ENCODE peak calls at places on chromosomes 16 and 17, in nine cellular contexts. One of them, this sample, is unnamed. For H3K27me3, the result is how much of the 10 kb centered on the place peaks cover.

GRCh38 chr16:22098538-22099255 is 6.4 kb downstream of the VWA3A start:
- DNase-seq in AG04450: no peak
- DNase-seq in thoracic aorta: no peak
- DNase-seq in HAP-1: peak
- DNase-seq in neuronal stem cell: peak
- DNase-seq in body of pancreas: no peak
- DNase-seq in uterus: no peak
- DNase-seq in GM12878: peak
- DNase-seq in fibroblast of lung: peak
- DNase-seq in this sample: no peak

GRCh38 chr17:35879748-35880654 is at the start of gene CCL5:
- DNase-seq in AG04450: no peak
- DNase-seq in thoracic aorta: no peak
- DNase-seq in HAP-1: no peak
- DNase-seq in neuronal stem cell: no peak
- DNase-seq in body of pancreas: no peak
- DNase-seq in uterus: no peak
- DNase-seq in GM12878: peak
- DNase-seq in fibroblast of lung: no peak
- DNase-seq in this sample: no peak

GRCh38 chr17:43142153-43142552 is 17.0 kb upstream of the BRCA1 start:
- DNase-seq in AG04450: no peak
- DNase-seq in thoracic aorta: no peak
- DNase-seq in HAP-1: no peak
- DNase-seq in neuronal stem cell: no peak
- DNase-seq in body of pancreas: no peak
- DNase-seq in uterus: no peak
- DNase-seq in GM12878: no peak
- DNase-seq in fibroblast of lung: no peak
- DNase-seq in this sample: no peak

GRCh38 chr17:58538801-58539410 is 24.5 kb upstream of the MTMR4 start:
- DNase-seq in AG04450: no peak
- DNase-seq in thoracic aorta: no peak
- DNase-seq in HAP-1: no peak
- DNase-seq in neuronal stem cell: no peak
- DNase-seq in body of pancreas: no peak
- DNase-seq in uterus: no peak
- DNase-seq in GM12878: no peak
- DNase-seq in fibroblast of lung: no peak
- DNase-seq in this sample: no peak

GRCh38 chr17:78202666-78203065 is 11.4 kb upstream of the BIRC5 start:
- DNase-seq in AG04450: no peak
- DNase-seq in thoracic aorta: no peak
- DNase-seq in HAP-1: no peak
- DNase-seq in neuronal stem cell: no peak
- DNase-seq in body of pancreas: no peak
- DNase-seq in uterus: no peak
- DNase-seq in GM12878: no peak
- DNase-seq in fibroblast of lung: no peak
- DNase-seq in this sample: no peak

GRCh38 chr16:70510216-70510615 is 13.1 kb downstream of the COG4 start:
- DNase-seq in AG04450: no peak
- DNase-seq in thoracic aorta: no peak
- DNase-seq in HAP-1: no peak
- DNase-seq in neuronal stem cell: no peak
- DNase-seq in body of pancreas: no peak
- DNase-seq in uterus: no peak
- DNase-seq in GM12878: no peak
- DNase-seq in fibroblast of lung: no peak
- DNase-seq in this sample: no peak

GRCh38 chr17:50311112-50311460 is 34.8 kb upstream of the XYLT2 start:
- DNase-seq in AG04450: no peak
- DNase-seq in thoracic aorta: no peak
- DNase-seq in HAP-1: no peak
- DNase-seq in neuronal stem cell: no peak
- DNase-seq in body of pancreas: no peak
- DNase-seq in uterus: no peak
- DNase-seq in GM12878: peak
- DNase-seq in fibroblast of lung: no peak
- DNase-seq in this sample: no peak

GRCh38 chr17:57422574-57423164 is 166.3 kb downstream of the MSI2 start:
- DNase-seq in AG04450: no peak
- DNase-seq in thoracic aorta: peak
- DNase-seq in HAP-1: no peak
- DNase-seq in neuronal stem cell: no peak
- DNase-seq in body of pancreas: no peak
- DNase-seq in uterus: no peak
- DNase-seq in GM12878: peak
- DNase-seq in fibroblast of lung: peak
- DNase-seq in this sample: no peak

GRCh38 chr17:28368915-28369683 is 1.0 kb downstream of the VTN start:
- DNase-seq in AG04450: no peak
- DNase-seq in thoracic aorta: no peak
- DNase-seq in HAP-1: no peak
- DNase-seq in neuronal stem cell: no peak
- DNase-seq in body of pancreas: no peak
- DNase-seq in uterus: no peak
- DNase-seq in GM12878: no peak
- DNase-seq in fibroblast of lung: no peak
- DNase-seq in this sample: no peak
- H3K27me3 ChIP-seq in AG04450: under half
- H3K27me3 ChIP-seq in thoracic aorta: under half
- H3K27me3 ChIP-seq in HAP-1: under half
- H3K27me3 ChIP-seq in neuronal stem cell: under half
- H3K27me3 ChIP-seq in body of pancreas: under half
- H3K27me3 ChIP-seq in uterus: under half
- H3K27me3 ChIP-seq in GM12878: under half
- H3K27me3 ChIP-seq in fibroblast of lung: under half
- H3K27me3 ChIP-seq in this sample: under half

GRCh38 chr16:58723109-58723508 is 11.0 kb downstream of the GOT2 start:
- DNase-seq in AG04450: no peak
- DNase-seq in thoracic aorta: no peak
- DNase-seq in HAP-1: no peak
- DNase-seq in neuronal stem cell: no peak
- DNase-seq in body of pancreas: no peak
- DNase-seq in uterus: no peak
- DNase-seq in GM12878: no peak
- DNase-seq in fibroblast of lung: no peak
- DNase-seq in this sample: no peak

GRCh38 chr16:58732545-58733247 is 1.4 kb downstream of the GOT2 start:
- DNase-seq in AG04450: no peak
- DNase-seq in thoracic aorta: no peak
- DNase-seq in HAP-1: no peak
- DNase-seq in neuronal stem cell: no peak
- DNase-seq in body of pancreas: no peak
- DNase-seq in uterus: no peak
- DNase-seq in GM12878: no peak
- DNase-seq in fibroblast of lung: peak
- DNase-seq in this sample: peak

GRCh38 chr16:58727796-58728568 is 6.1 kb downstream of the GOT2 start:
- DNase-seq in AG04450: no peak
- DNase-seq in thoracic aorta: no peak
- DNase-seq in HAP-1: no peak
- DNase-seq in neuronal stem cell: no peak
- DNase-seq in body of pancreas: no peak
- DNase-seq in uterus: no peak
- DNase-seq in GM12878: no peak
- DNase-seq in fibroblast of lung: no peak
- DNase-seq in this sample: no peak

GRCh38 chr16:58730724-58731370 is 3.3 kb downstream of the GOT2 start:
- DNase-seq in AG04450: no peak
- DNase-seq in thoracic aorta: no peak
- DNase-seq in HAP-1: no peak
- DNase-seq in neuronal stem cell: no peak
- DNase-seq in body of pancreas: no peak
- DNase-seq in uterus: no peak
- DNase-seq in GM12878: no peak
- DNase-seq in fibroblast of lung: no peak
- DNase-seq in this sample: no peak

DNA sequence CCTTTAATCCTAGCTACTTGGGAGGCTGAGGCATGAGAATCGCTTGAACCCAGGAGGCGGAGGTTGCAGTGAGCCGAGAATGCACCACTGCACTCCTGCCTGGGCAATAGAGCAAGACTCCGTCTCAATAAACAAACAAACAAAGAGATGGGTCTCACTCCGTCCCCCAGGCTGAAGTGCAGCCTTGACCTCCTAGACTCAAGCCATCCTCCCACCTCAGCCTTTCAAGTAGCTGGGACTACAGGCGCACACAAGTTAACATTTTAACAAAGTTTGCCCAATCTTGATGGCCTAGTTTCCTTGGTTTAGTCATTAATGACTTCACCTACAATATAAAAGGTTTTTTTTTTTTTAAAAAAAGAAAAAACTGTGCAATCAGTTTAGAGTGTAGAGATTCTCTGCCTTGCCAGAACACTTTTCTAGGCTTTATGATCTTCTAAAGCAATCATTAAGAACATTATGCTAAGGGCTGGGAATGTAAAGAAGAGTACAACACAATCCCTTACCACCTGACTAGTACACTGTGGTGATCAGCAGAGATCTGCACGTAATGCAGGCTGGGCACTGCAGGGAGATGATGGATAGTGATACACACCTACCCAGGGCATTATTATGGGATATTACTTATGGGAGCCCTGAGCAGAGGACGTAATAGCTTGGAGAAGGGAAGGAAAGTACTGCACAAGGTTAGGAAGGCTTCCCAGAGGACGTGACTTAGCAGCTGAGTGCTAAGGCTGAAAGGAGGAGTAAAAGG is 6.9 kb downstream of the GOT2 start:
- DNase-seq in AG04450: no peak
- DNase-seq in thoracic aorta: no peak
- DNase-seq in HAP-1: no peak
- DNase-seq in neuronal stem cell: no peak
- DNase-seq in body of pancreas: no peak
- DNase-seq in uterus: no peak
- DNase-seq in GM12878: no peak
- DNase-seq in fibroblast of lung: no peak
- DNase-seq in this sample: no peak
- H3K27me3 ChIP-seq in AG04450: under half
- H3K27me3 ChIP-seq in thoracic aorta: under half
- H3K27me3 ChIP-seq in HAP-1: under half
- H3K27me3 ChIP-seq in neuronal stem cell: under half
- H3K27me3 ChIP-seq in body of pancreas: under half
- H3K27me3 ChIP-seq in uterus: under half
- H3K27me3 ChIP-seq in GM12878: under half
- H3K27me3 ChIP-seq in fibroblast of lung: under half
- H3K27me3 ChIP-seq in this sample: under half

GRCh38 chr17:61398721-61399130 is 917 bp upstream of the TBX2 start:
- DNase-seq in AG04450: no peak
- DNase-seq in thoracic aorta: no peak
- DNase-seq in HAP-1: no peak
- DNase-seq in neuronal stem cell: no peak
- DNase-seq in body of pancreas: no peak
- DNase-seq in uterus: no peak
- DNase-seq in GM12878: no peak
- DNase-seq in fibroblast of lung: no peak
- DNase-seq in this sample: no peak

GRCh38 chr17:61401280-61402072 is 1.8 kb downstream of the TBX2 start:
- DNase-seq in AG04450: no peak
- DNase-seq in thoracic aorta: no peak
- DNase-seq in HAP-1: no peak
- DNase-seq in neuronal stem cell: no peak
- DNase-seq in body of pancreas: no peak
- DNase-seq in uterus: peak
- DNase-seq in GM12878: no peak
- DNase-seq in fibroblast of lung: peak
- DNase-seq in this sample: no peak

GRCh38 chr17:61400058-61400785 is 579 bp downstream of the TBX2 start:
- DNase-seq in AG04450: no peak
- DNase-seq in thoracic aorta: no peak
- DNase-seq in HAP-1: no peak
- DNase-seq in neuronal stem cell: no peak
- DNase-seq in body of pancreas: no peak
- DNase-seq in uterus: peak
- DNase-seq in GM12878: no peak
- DNase-seq in fibroblast of lung: peak
- DNase-seq in this sample: no peak

GRCh38 chr17:61400786-61401279 is 1.2 kb downstream of the TBX2 start:
- DNase-seq in AG04450: no peak
- DNase-seq in thoracic aorta: no peak
- DNase-seq in HAP-1: peak
- DNase-seq in neuronal stem cell: no peak
- DNase-seq in body of pancreas: no peak
- DNase-seq in uterus: peak
- DNase-seq in GM12878: no peak
- DNase-seq in fibroblast of lung: peak
- DNase-seq in this sample: no peak

DNA sequence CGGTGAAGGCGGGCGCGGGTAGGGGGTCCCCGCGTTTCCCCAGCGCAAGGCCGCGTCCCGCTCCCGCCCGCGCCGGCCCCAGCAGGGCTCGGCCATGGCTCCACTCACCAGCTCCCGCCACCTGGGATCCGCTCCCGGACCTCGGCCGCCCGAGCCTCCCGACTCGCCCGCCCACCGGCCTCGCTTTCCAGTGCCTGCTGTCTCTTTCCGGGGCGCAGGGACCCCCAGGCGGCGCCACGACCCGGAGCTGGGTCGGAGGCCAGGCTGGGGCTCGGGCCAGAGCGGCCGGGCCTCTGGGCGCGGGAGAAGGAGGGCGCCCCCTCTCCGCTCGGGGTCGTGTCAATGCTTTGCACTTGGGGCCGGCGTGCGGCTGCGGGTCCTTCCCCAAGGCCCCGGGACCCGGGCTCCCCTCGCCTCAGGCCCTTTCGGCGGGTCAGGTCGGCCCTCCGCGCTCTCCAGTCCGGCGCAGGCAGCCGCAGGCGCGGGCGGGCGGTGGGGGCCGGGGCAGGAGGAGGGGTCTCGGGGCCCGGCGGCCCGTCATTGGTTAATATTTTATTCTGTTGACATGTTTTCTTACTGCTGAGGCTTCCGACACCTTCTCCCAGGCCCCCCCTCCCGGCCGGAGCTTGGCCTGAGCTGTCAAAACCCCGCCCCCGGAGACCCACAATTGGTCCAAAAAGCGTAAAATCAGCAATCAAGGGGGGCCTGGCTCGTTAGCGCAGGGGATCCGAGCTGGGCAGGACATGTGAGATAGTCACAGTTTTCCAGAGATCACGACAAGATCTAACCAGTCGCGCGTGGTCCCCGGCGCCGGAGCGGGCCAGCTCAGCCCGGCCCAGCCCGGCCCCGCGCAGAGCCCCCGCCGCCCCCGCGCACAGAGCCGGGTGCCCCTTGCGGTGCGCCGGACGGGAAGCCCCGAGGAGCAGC is at the start of gene TBX2:
- DNase-seq in AG04450: peak
- DNase-seq in thoracic aorta: peak
- DNase-seq in HAP-1: peak
- DNase-seq in neuronal stem cell: no peak
- DNase-seq in body of pancreas: peak
- DNase-seq in uterus: peak
- DNase-seq in GM12878: no peak
- DNase-seq in fibroblast of lung: peak
- DNase-seq in this sample: peak
- H3K27me3 ChIP-seq in AG04450: under half
- H3K27me3 ChIP-seq in thoracic aorta: under half
- H3K27me3 ChIP-seq in HAP-1: under half
- H3K27me3 ChIP-seq in neuronal stem cell: half or more
- H3K27me3 ChIP-seq in body of pancreas: half or more
- H3K27me3 ChIP-seq in uterus: under half
- H3K27me3 ChIP-seq in GM12878: under half
- H3K27me3 ChIP-seq in fibroblast of lung: under half
- H3K27me3 ChIP-seq in this sample: half or more

GRCh38 chr17:74890554-74890953 is 2.9 kb downstream of the FADS6 start:
- DNase-seq in AG04450: no peak
- DNase-seq in thoracic aorta: no peak
- DNase-seq in HAP-1: no peak
- DNase-seq in neuronal stem cell: no peak
- DNase-seq in body of pancreas: no peak
- DNase-seq in uterus: no peak
- DNase-seq in GM12878: no peak
- DNase-seq in fibroblast of lung: no peak
- DNase-seq in this sample: no peak

GRCh38 chr17:74893936-74894671 is 671 bp upstream of the FADS6 start:
- DNase-seq in AG04450: no peak
- DNase-seq in thoracic aorta: no peak
- DNase-seq in HAP-1: no peak
- DNase-seq in neuronal stem cell: no peak
- DNase-seq in body of pancreas: no peak
- DNase-seq in uterus: no peak
- DNase-seq in GM12878: no peak
- DNase-seq in fibroblast of lung: no peak
- DNase-seq in this sample: no peak

GRCh38 chr17:74892013-74892841 is 1.2 kb downstream of the FADS6 start:
- DNase-seq in AG04450: no peak
- DNase-seq in thoracic aorta: no peak
- DNase-seq in HAP-1: no peak
- DNase-seq in neuronal stem cell: no peak
- DNase-seq in body of pancreas: no peak
- DNase-seq in uterus: no peak
- DNase-seq in GM12878: no peak
- DNase-seq in fibroblast of lung: no peak
- DNase-seq in this sample: no peak

GRCh38 chr17:74888440-74888839 is 5.0 kb downstream of the FADS6 start:
- DNase-seq in AG04450: no peak
- DNase-seq in thoracic aorta: no peak
- DNase-seq in HAP-1: no peak
- DNase-seq in neuronal stem cell: no peak
- DNase-seq in body of pancreas: no peak
- DNase-seq in uterus: no peak
- DNase-seq in GM12878: no peak
- DNase-seq in fibroblast of lung: no peak
- DNase-seq in this sample: no peak

GRCh38 chr17:74892974-74893911 is at the start of gene FADS6:
- DNase-seq in AG04450: no peak
- DNase-seq in thoracic aorta: no peak
- DNase-seq in HAP-1: no peak
- DNase-seq in neuronal stem cell: no peak
- DNase-seq in body of pancreas: no peak
- DNase-seq in uterus: no peak
- DNase-seq in GM12878: no peak
- DNase-seq in fibroblast of lung: no peak
- DNase-seq in this sample: no peak
- H3K27me3 ChIP-seq in AG04450: half or more
- H3K27me3 ChIP-seq in thoracic aorta: under half
- H3K27me3 ChIP-seq in HAP-1: under half
- H3K27me3 ChIP-seq in neuronal stem cell: under half
- H3K27me3 ChIP-seq in body of pancreas: under half
- H3K27me3 ChIP-seq in uterus: under half
- H3K27me3 ChIP-seq in GM12878: under half
- H3K27me3 ChIP-seq in fibroblast of lung: under half
- H3K27me3 ChIP-seq in this sample: half or more

This sample was measured in kidney epithelial cell.